ENCODE peak calls at places on chromosomes 16 and 17, in seven cellular contexts. One of them, this sample, is unnamed.

GRCh38 chr17:39660397-39661043 is 4.6 kb upstream of the TCAP start:
- DNase-seq in IMR-90: no peak
- DNase-seq in neuronal stem cell: no peak
- DNase-seq in mesenchymal stem cell: no peak
- DNase-seq in trophoblast cell: no peak
- DNase-seq in H9: no peak
- DNase-seq in H1: no peak
- DNase-seq in this sample: no peak

GRCh38 chr16:53449816-53450517 is 15.7 kb downstream of the RBL2 start:
- DNase-seq in H9: no peak
- DNase-seq in trophoblast cell: no peak
- DNase-seq in mesenchymal stem cell: no peak
- DNase-seq in H1: no peak
- DNase-seq in IMR-90: no peak
- DNase-seq in neuronal stem cell: no peak
- DNase-seq in this sample: no peak

GRCh38 chr16:82329504-82330192 is 159.6 kb upstream of the MPHOSPH6 start:
- DNase-seq in trophoblast cell: no peak
- DNase-seq in neuronal stem cell: no peak
- DNase-seq in H1: no peak
- DNase-seq in mesenchymal stem cell: no peak
- DNase-seq in IMR-90: no peak
- DNase-seq in H9: no peak
- DNase-seq in this sample: no peak

GRCh38 chr17:32445976-32446375 is 1.7 kb downstream of the PSMD11 start:
- DNase-seq in H9: no peak
- DNase-seq in H1: no peak
- DNase-seq in trophoblast cell: no peak
- DNase-seq in IMR-90: peak; percentile 57
- DNase-seq in mesenchymal stem cell: peak; percentile 58
- DNase-seq in neuronal stem cell: no peak
- DNase-seq in this sample: no peak

GRCh38 chr17:6711081-6711674 is 2.0 kb downstream of the SLC13A5 start:
- DNase-seq in mesenchymal stem cell: no peak
- DNase-seq in H9: no peak
- DNase-seq in neuronal stem cell: no peak
- DNase-seq in H1: no peak
- DNase-seq in IMR-90: no peak
- DNase-seq in trophoblast cell: no peak
- DNase-seq in this sample: no peak

GRCh38 chr17:65514082-65514481 is 47.4 kb downstream of the AXIN2 start:
- DNase-seq in H9: no peak
- DNase-seq in trophoblast cell: peak; percentile 35
- DNase-seq in mesenchymal stem cell: no peak
- DNase-seq in neuronal stem cell: no peak
- DNase-seq in IMR-90: peak; percentile 56
- DNase-seq in H1: no peak
- DNase-seq in this sample: no peak

GRCh38 chr17:35160354-35161201 is 13.0 kb downstream of the UNC45B start:
- DNase-seq in mesenchymal stem cell: no peak
- DNase-seq in IMR-90: no peak
- DNase-seq in H1: no peak
- DNase-seq in neuronal stem cell: no peak
- DNase-seq in trophoblast cell: no peak
- DNase-seq in H9: no peak
- DNase-seq in this sample: no peak

GRCh38 chr16:57998484-57998883 is 2.0 kb downstream of the ZNF319 start:
- DNase-seq in neuronal stem cell: no peak
- DNase-seq in trophoblast cell: peak; percentile 76
- DNase-seq in H1: no peak
- DNase-seq in H9: peak; percentile 81
- DNase-seq in mesenchymal stem cell: peak; percentile 28
- DNase-seq in IMR-90: no peak
- DNase-seq in this sample: peak; percentile 85

GRCh38 chr16:75820672-75821071 is 94.4 kb upstream of the CPHXL start:
- DNase-seq in neuronal stem cell: no peak
- DNase-seq in IMR-90: no peak
- DNase-seq in mesenchymal stem cell: no peak
- DNase-seq in H1: no peak
- DNase-seq in trophoblast cell: peak; percentile 91
- DNase-seq in H9: peak; percentile 43
- DNase-seq in this sample: peak; percentile 86

GRCh38 chr17:40648326-40648968 is 829 bp upstream of the SMARCE1 start:
- DNase-seq in IMR-90: peak; percentile 19
- DNase-seq in trophoblast cell: peak; percentile 10
- DNase-seq in mesenchymal stem cell: no peak
- DNase-seq in H1: no peak
- DNase-seq in neuronal stem cell: peak; percentile 69
- DNase-seq in H9: no peak
- DNase-seq in this sample: no peak

GRCh38 chr17:81993726-81994592 is 16.5 kb downstream of the ASPSCR1 start:
- DNase-seq in H1: no peak
- DNase-seq in trophoblast cell: peak; percentile 15
- DNase-seq in IMR-90: no peak
- DNase-seq in mesenchymal stem cell: no peak
- DNase-seq in H9: no peak
- DNase-seq in neuronal stem cell: no peak
- DNase-seq in this sample: no peak

GRCh38 chr16:46928811-46929210 is 44.6 kb downstream of the GPT2 start:
- DNase-seq in IMR-90: no peak
- DNase-seq in neuronal stem cell: no peak
- DNase-seq in mesenchymal stem cell: no peak
- DNase-seq in H1: no peak
- DNase-seq in H9: no peak
- DNase-seq in trophoblast cell: no peak
- DNase-seq in this sample: peak; percentile 45

GRCh38 chr17:73293031-73293430 is 18.8 kb downstream of the CDC42EP4 start:
- DNase-seq in IMR-90: no peak
- DNase-seq in H9: peak; percentile 26
- DNase-seq in trophoblast cell: peak; percentile 84
- DNase-seq in neuronal stem cell: no peak
- DNase-seq in mesenchymal stem cell: no peak
- DNase-seq in H1: no peak
- DNase-seq in this sample: no peak

GRCh38 chr17:45935710-45936509 is 41.6 kb downstream of the MAPT start:
- DNase-seq in H1: no peak
- DNase-seq in mesenchymal stem cell: no peak
- DNase-seq in IMR-90: no peak
- DNase-seq in neuronal stem cell: no peak
- DNase-seq in H9: no peak
- DNase-seq in trophoblast cell: no peak
- DNase-seq in this sample: no peak

GRCh38 chr17:74480290-74480689 is 13.9 kb downstream of the CD300A start:
- DNase-seq in IMR-90: no peak
- DNase-seq in H1: no peak
- DNase-seq in mesenchymal stem cell: no peak
- DNase-seq in neuronal stem cell: no peak
- DNase-seq in H9: no peak
- DNase-seq in trophoblast cell: no peak
- DNase-seq in this sample: no peak

GRCh38 chr17:74484066-74484465 is 17.6 kb downstream of the CD300A start:
- DNase-seq in mesenchymal stem cell: no peak
- DNase-seq in H1: no peak
- DNase-seq in IMR-90: no peak
- DNase-seq in neuronal stem cell: no peak
- DNase-seq in H9: peak; percentile 22
- DNase-seq in trophoblast cell: no peak
- DNase-seq in this sample: no peak

GRCh38 chr17:74485012-74485743 is 18.7 kb downstream of the CD300A start:
- DNase-seq in IMR-90: no peak
- DNase-seq in mesenchymal stem cell: no peak
- DNase-seq in trophoblast cell: no peak
- DNase-seq in H1: no peak
- DNase-seq in neuronal stem cell: no peak
- DNase-seq in H9: peak; percentile 17
- DNase-seq in this sample: no peak

GRCh38 chr17:74478369-74479100 is 12.1 kb downstream of the CD300A start:
- DNase-seq in trophoblast cell: peak; percentile 38
- DNase-seq in IMR-90: no peak
- DNase-seq in H1: no peak
- DNase-seq in mesenchymal stem cell: no peak
- DNase-seq in neuronal stem cell: no peak
- DNase-seq in H9: no peak
- DNase-seq in this sample: no peak

DNA sequence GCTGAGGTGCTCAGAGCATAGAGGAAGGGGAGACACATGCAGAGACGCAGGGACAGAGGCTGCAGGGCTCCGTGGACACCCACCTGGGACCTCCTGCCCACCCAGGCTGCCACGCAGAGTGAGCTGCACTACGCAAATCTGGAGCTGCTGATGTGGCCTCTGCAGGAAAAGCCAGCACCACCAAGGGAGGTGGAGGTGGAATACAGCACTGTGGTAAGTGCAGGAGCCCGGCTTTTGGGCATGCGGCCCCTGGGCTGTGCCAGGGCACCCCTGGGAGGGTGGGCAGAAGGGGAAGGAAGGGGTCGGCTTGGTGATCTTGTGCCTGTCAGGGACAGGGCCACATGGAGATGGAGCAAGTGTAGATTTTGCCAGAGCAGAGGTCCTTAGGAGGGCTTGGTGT is 15.2 kb downstream of the CD300A start:
- DNase-seq in neuronal stem cell: no peak
- DNase-seq in H9: no peak
- DNase-seq in mesenchymal stem cell: no peak
- DNase-seq in IMR-90: no peak
- DNase-seq in H1: no peak
- DNase-seq in trophoblast cell: no peak
- DNase-seq in this sample: no peak
- H2BK5ac ChIP-seq in neuronal stem cell: no peak overlapping the region
- H2BK5ac ChIP-seq in H9: no peak overlapping the region
- H2BK5ac ChIP-seq in mesenchymal stem cell: no peak overlapping the region
- H2BK5ac ChIP-seq in IMR-90: no peak overlapping the region
- H2BK5ac ChIP-seq in H1: no peak overlapping the region
- H2BK5ac ChIP-seq in trophoblast cell: no peak overlapping the region
- H2BK5ac ChIP-seq in this sample: no peak overlapping the region

DNA sequence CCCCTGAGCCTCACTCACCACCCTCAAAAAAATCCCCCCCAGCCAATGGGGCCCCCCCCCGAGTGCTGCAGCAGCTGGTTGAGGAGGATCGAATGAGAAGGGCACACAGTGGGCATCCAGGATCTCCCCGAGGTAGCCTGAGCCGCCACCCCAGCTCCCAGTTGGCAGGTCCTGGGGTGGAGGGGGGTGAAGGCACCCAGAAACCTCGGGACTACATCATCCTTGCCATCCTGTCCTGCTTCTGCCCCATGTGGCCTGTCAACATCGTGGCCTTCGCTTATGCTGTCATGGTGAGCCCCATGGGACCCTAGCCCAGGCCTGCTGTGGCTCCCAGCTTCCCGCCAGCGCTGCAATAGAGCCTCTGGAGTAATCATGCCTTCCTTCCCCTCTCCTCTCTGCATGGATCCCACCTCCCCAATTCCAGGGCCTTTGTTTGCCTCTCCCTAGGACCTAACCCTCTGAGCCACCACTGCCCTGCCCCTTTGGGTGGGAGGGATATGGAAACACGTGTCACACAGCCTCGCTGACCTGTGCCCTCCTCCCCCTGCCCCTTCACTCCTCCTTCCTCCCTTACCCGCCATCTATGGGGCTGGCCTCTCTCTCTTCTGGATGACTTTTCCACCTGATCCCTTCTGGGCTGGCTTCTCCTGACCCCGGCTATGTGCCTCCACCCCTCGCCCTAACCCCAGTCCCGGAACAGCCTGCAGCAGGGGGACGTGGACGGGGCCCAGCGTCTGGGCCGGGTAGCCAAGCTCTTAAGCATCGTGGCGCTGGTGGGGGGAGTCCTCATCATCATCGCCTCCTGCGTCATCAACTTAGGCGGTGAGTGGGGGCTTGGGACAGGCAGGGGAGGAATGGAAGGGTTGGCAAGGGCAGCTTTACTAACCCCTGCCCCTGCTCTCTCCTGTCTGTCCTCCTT is 1.9 kb downstream of the PRRT2 start:
- DNase-seq in neuronal stem cell: no peak
- DNase-seq in H1: no peak
- DNase-seq in mesenchymal stem cell: no peak
- DNase-seq in IMR-90: no peak
- DNase-seq in H9: no peak
- DNase-seq in trophoblast cell: no peak
- DNase-seq in this sample: no peak
- H3K27ac ChIP-seq in neuronal stem cell: peak overlapping the region; percentile 68
- H3K27ac ChIP-seq in H1: peak overlapping the region; percentile 17
- H3K27ac ChIP-seq in mesenchymal stem cell: no peak overlapping the region
- H3K27ac ChIP-seq in IMR-90: no peak overlapping the region
- H3K27ac ChIP-seq in H9: no peak overlapping the region
- H3K27ac ChIP-seq in trophoblast cell: no peak overlapping the region
- H3K27ac ChIP-seq in this sample: no peak overlapping the region

GRCh38 chr16:2270070-2270462 is 2.1 kb upstream of the RNPS1 start:
- DNase-seq in mesenchymal stem cell: no peak
- DNase-seq in H9: no peak
- DNase-seq in H1: no peak
- DNase-seq in IMR-90: no peak
- DNase-seq in trophoblast cell: no peak
- DNase-seq in neuronal stem cell: no peak
- DNase-seq in this sample: no peak
- H2BK5ac ChIP-seq in mesenchymal stem cell: no peak overlapping the region
- H2BK5ac ChIP-seq in H9: no peak overlapping the region
- H2BK5ac ChIP-seq in H1: no peak overlapping the region
- H2BK5ac ChIP-seq in IMR-90: no peak overlapping the region
- H2BK5ac ChIP-seq in trophoblast cell: no peak overlapping the region
- H2BK5ac ChIP-seq in neuronal stem cell: no peak overlapping the region
- H2BK5ac ChIP-seq in this sample: no peak overlapping the region

DNA sequence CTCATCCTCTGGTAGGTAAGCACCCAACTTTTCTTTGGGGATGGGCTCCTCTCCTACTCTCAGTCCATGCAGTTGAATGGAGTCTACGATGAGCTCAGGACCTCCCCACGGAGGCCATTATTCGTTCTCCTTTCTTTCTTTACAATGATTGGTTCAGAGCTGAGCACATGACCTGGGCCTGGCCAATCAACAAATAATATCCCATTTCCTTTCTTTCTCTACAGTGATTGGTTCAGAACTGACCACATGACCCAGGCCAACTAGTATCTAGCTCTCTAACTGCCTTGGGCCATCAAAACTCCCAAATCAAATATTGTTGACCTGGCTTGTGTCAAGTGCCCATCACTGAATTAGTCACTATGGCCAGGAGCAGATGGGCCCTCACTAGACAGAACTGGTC is 129.2 kb downstream of the USP31 start:
- DNase-seq in neuronal stem cell: no peak
- DNase-seq in IMR-90: no peak
- DNase-seq in H9: no peak
- DNase-seq in mesenchymal stem cell: no peak
- DNase-seq in trophoblast cell: no peak
- DNase-seq in H1: no peak
- DNase-seq in this sample: no peak
- H3K27ac ChIP-seq in neuronal stem cell: no peak overlapping the region
- H3K27ac ChIP-seq in IMR-90: no peak overlapping the region
- H3K27ac ChIP-seq in H9: no peak overlapping the region
- H3K27ac ChIP-seq in mesenchymal stem cell: no peak overlapping the region
- H3K27ac ChIP-seq in trophoblast cell: no peak overlapping the region
- H3K27ac ChIP-seq in H1: no peak overlapping the region
- H3K27ac ChIP-seq in this sample: no peak overlapping the region

This sample was measured in mesendoderm.